ENCODE peak calls at places on chromosomes 16 and 17, in four cellular contexts. A is tibial artery; T is effector memory CD4-positive, alpha-beta T cell; Y is tibial nerve. V is an unnamed sample.
A peak's percentile ranks its signal among the peaks of the same experiment; 100 is the strongest.

GRCh38 chr17:62626719-62627218 is 701 bp upstream of the MRC2 start:
- DNase-seq in A (peak; percentile 70), T (no peak), Y (peak; percentile 63), V (peak; percentile 84)

GRCh38 chr17:9488556-9488955 is 87.1 kb downstream of the STX8 start:
- DNase-seq in A (no peak), T (no peak), Y (no peak), V (no peak)

GRCh38 chr16:75258807-75259141 is 7.3 kb upstream of the BCAR1 start:
- DNase-seq in A (no peak), T (no peak), Y (no peak), V (no peak)

GRCh38 chr17:32383926-32384434 is 34.0 kb downstream of the ZNF207 start:
- DNase-seq in A (no peak), T (no peak), Y (no peak), V (no peak)

GRCh38 chr16:57694556-57695377 is at the start of gene DRC7:
- DNase-seq in A (peak; percentile 35), T (no peak), Y (no peak), V (no peak)

GRCh38 chr17:50425682-50426471 is at the start of gene ACSF2:
- DNase-seq in A (peak; percentile 75), T (peak; percentile 64), Y (peak; percentile 60), V (peak; percentile 20)

GRCh38 chr16:29984764-29985147 is 10.7 kb downstream of the HIRIP3 start:
- DNase-seq in A (no peak), T (no peak), Y (no peak), V (no peak)

GRCh38 chr17:944266-944665 is 35.3 kb downstream of the NXN start:
- DNase-seq in A (no peak), T (no peak), Y (no peak), V (no peak)

GRCh38 chr16:31899505-31899904 is 25.9 kb downstream of the ZNF267 start:
- DNase-seq in A (no peak), T (no peak), Y (no peak), V (no peak)

GRCh38 chr17:59607817-59608403 is 11.8 kb upstream of the CLTC start:
- DNase-seq in A (no peak), T (no peak), Y (no peak), V (no peak)

GRCh38 chr17:13843862-13844640 is 225.3 kb upstream of the COX10 start:
- DNase-seq in A (no peak), T (no peak), Y (no peak), V (no peak)

GRCh38 chr17:58818654-58819053 is 63.0 kb downstream of the PPM1E start:
- DNase-seq in A (no peak), T (no peak), Y (no peak), V (no peak)

GRCh38 chr16:69187891-69188451 is 1.0 kb downstream of the SNTB2 start:
- DNase-seq in A (peak; percentile 59), T (peak; percentile 16), Y (peak; percentile 48), V (no peak)

GRCh38 chr17:6755731-6756184 is at the start of gene XAF1:
- DNase-seq in A (peak; percentile 40), T (peak; percentile 21), Y (peak; percentile 34), V (no peak)

GRCh38 chr16:70663524-70664324 is 17.4 kb downstream of the IL34 start:
- DNase-seq in A (no peak), T (no peak), Y (no peak), V (peak; percentile 64)

GRCh38 chr17:6509295-6509771 is 47.0 kb downstream of the PITPNM3 start:
- DNase-seq in A (no peak), T (no peak), Y (no peak), V (no peak)

GRCh38 chr17:68383443-68384321 is 73.6 kb downstream of the WIPI1 start:
- DNase-seq in A (no peak), T (no peak), Y (peak; percentile 24), V (no peak)

GRCh38 chr17:75476274-75476673 is 19.8 kb downstream of the TMEM94 start:
- DNase-seq in A (no peak), T (no peak), Y (no peak), V (no peak)

GRCh38 chr17:76523084-76524037 is 14.1 kb downstream of the CYGB start:
- DNase-seq in A (no peak), T (peak; percentile 74), Y (peak; percentile 63), V (no peak)

GRCh38 chr16:35570946-35571345 is 2111.5 kb downstream of the TP53TG3F start:
- DNase-seq in A (no peak), T (no peak), Y (no peak), V (no peak)

GRCh38 chr17:36901506-36901905 is 35.8 kb upstream of the LHX1 start:
- DNase-seq in A (no peak), T (no peak), Y (no peak), V (no peak)

GRCh38 chr17:64784353-64784798 is 122.3 kb upstream of the SMURF2 start:
- DNase-seq in A (no peak), T (no peak), Y (no peak), V (no peak)

GRCh38 chr16:63426275-63426870 is 1390.1 kb upstream of the CDH8 start:
- DNase-seq in A (no peak), T (no peak), Y (no peak), V (no peak)

GRCh38 chr17:76196675-76197074 is 43.6 kb downstream of the RNF157 start:
- DNase-seq in A (peak; percentile 56), T (no peak), Y (peak; percentile 81), V (no peak)

GRCh38 chr16:83899272-83899897 is 470 bp downstream of the MLYCD start:
- DNase-seq in A (peak; percentile 41), T (peak; percentile 17), Y (no peak), V (peak; percentile 74)

GRCh38 chr16:68105611-68106010 is 20.4 kb downstream of the NFATC3 start:
- DNase-seq in A (no peak), T (no peak), Y (no peak), V (no peak)

GRCh38 chr16:88321635-88322499 is 60.9 kb upstream of the ZNF469 start:
- DNase-seq in A (no peak), T (no peak), Y (no peak), V (no peak)

GRCh38 chr16:67641779-67642708 is 2.9 kb upstream of the CARMIL2 start:
- DNase-seq in A (peak; percentile 61), T (no peak), Y (no peak), V (peak; percentile 79)

GRCh38 chr17:79044462-79044861 is 20.5 kb downstream of the C1QTNF1 start:
- DNase-seq in A (no peak), T (no peak), Y (no peak), V (no peak)

GRCh38 chr16:9845661-9846361 is 336.4 kb downstream of the GRIN2A start:
- DNase-seq in A (no peak), T (no peak), Y (no peak), V (no peak)

DNA sequence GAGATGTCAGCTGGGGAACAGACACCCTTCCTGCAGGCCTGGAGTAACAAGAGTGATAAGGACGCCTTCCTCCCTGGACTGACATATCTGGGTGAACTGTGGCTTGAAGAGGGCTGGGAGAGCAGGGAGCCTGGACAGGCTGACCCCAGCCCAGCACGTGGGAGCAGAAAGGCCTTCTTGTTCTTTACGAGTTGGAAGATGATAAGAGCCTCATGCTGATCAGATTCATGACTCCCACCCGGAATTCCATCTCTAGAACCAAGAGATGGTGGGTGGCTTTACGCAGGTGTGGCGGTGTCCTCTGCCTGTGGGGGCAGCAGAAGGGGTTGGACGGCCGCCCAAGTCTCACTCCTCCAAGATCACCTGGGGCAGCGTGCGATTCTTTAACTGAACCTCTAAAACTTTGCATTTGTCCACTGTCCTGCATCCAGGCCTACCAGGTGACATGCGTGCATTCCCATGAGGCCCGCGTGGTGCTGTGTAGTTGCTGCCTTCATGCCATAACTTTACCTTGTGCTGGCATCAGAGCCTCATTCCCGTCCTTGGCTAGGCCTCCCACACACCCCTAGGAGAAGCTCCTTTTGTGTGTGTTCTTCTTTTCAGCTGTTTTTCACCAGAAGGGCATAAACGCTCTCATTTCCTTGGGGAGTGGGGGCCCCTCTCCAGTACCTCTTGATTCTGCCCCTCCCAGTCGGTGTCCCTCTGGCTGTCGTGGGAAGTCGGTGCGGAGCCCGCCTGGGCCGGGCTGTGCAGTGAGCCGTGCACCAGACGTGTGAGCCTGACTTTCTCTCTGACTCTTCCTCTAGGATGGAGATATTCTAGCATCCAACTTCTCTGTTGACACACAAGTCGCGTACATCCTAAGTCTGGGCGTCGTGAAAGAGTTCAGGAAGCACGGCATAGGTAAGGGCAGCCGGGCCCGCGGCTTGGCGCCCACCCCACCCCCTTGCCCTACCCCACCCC is 13.3 kb downstream of the C16orf90 start:
- DNase-seq in A (no peak), T (no peak), Y (no peak), V (no peak)
- H3K36me3 ChIP-seq in A (peaks cover 79% of the 10 kb centered on the region), T (peaks cover 78% of the 10 kb centered on the region), Y (peaks cover 97% of the 10 kb centered on the region), V (peaks cover 75% of the 10 kb centered on the region)

DNA sequence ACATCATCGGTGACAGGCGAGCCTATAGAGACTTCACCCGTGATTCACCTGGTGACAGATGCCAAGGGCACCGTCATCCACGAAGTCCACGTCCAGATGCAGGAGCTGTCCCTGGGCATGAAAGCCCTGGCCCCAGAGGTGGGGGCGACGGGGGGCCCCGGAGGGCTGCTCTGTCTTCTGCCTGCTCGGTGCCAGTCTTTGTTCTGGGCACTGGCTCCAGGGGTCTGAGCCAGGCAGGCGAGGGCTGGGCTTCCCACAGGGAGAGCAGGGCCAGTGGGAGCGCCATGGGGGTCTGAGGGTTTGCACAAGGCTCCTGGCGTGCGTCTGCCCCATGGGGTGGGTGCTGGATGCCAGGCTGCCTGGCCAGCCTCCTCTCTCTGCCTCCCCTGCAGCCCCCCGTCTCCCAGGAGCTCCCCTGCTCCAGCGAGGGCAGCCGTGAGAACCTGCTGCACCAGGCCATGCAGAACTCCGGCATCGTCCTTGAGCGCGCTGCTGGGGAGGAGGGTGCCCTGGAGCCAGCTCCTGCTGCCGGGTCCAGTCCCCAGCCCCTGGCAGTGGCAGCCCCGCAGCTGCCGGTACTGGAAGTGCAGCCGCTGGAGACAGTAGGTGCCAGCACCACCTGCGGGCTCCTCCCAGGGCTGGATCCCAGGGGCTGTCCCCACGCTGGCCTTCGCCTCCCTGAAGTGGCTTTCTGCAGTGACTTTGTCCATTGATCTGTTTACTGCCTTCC is 3.0 kb upstream of the DNASE1L2 start:
- DNase-seq in A (no peak), T (no peak), Y (no peak), V (no peak)
- H3K36me3 ChIP-seq in A (peaks cover 76% of the 10 kb centered on the region), T (peaks cover 73% of the 10 kb centered on the region), Y (peaks cover 80% of the 10 kb centered on the region), V (peaks cover 77% of the 10 kb centered on the region)

GRCh38 chr16:1322407-1322806 is 11.0 kb upstream of the BAIAP3 start:
- DNase-seq in A (no peak), T (no peak), Y (no peak), V (no peak)
- H3K36me3 ChIP-seq in A (peaks cover 80% of the 10 kb centered on the region), T (peaks cover 68% of the 10 kb centered on the region), Y (peaks cover 98% of the 10 kb centered on the region), V (peaks cover 93% of the 10 kb centered on the region)

GRCh38 chr17:18277076-18277475 is 16.6 kb downstream of the MIEF2 start:
- DNase-seq in A (no peak), T (no peak), Y (no peak), V (no peak)
- H3K36me3 ChIP-seq in A (peaks cover 78% of the 10 kb centered on the region), T (peaks cover 57% of the 10 kb centered on the region), Y (peaks cover 92% of the 10 kb centered on the region), V (peaks cover 82% of the 10 kb centered on the region)

GRCh38 chr16:4523686-4524085 is 14.9 kb downstream of the CDIP1 start:
- DNase-seq in A (no peak), T (no peak), Y (no peak), V (no peak)
- H3K36me3 ChIP-seq in A (peaks cover 6% of the 10 kb centered on the region), T (no peaks in the 10 kb centered on the region), Y (peaks cover 23% of the 10 kb centered on the region), V (peaks cover 3% of the 10 kb centered on the region)

DNA sequence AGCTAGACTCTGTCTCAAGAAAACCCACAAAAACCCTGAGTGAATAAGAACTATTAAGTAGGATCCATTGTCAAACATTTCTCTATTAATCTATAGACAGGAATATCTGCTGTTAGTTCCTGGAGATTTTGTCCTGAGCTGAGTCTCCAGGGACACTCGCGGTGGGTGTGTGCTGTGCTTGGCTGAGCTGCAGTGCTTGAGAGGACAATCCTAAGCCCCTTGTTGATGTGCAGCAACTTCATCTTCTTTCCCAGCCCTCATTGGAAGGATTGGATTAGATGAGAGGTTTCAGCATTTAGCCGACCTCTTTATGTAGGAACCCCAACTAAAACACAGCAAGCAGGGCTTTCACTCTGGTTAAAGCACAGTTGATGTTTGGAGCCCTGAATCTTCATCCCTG is 33.3 kb downstream of the NDEL1 start:
- DNase-seq in A (no peak), T (no peak), Y (no peak), V (no peak)
- H3K36me3 ChIP-seq in A (peaks cover 42% of the 10 kb centered on the region), T (peaks cover 59% of the 10 kb centered on the region), Y (peaks cover 75% of the 10 kb centered on the region), V (peaks cover 16% of the 10 kb centered on the region)

V was measured in ascending aorta.